ENCODE peak calls at places on chromosome 1, in four cellular contexts. X is fibroblast of lung, N is suprapubic skin, T is caudate nucleus. Y is an unnamed sample.

GRCh38 chr1:99737016-99737415 is 29.4 kb downstream of the FRRS1 start:
- DNase-seq in X (peak), N (no peak), T (peak), Y (peak)

GRCh38 chr1:3892748-3893147 is 7.3 kb downstream of the C1orf174 start:
- DNase-seq in X (peak), N (no peak), T (no peak), Y (no peak)

GRCh38 chr1:246246430-246246829 is 260.6 kb downstream of the SMYD3 start:
- DNase-seq in X (no peak), N (no peak), T (no peak), Y (no peak)

GRCh38 chr1:189431437-189431836 is 1046.2 kb downstream of the BRINP3 start:
- DNase-seq in X (peak), N (no peak), T (no peak), Y (no peak)

GRCh38 chr1:97108200-97108599 is 386.6 kb downstream of the PTBP2 start:
- DNase-seq in X (peak), N (no peak), T (no peak), Y (no peak)

GRCh38 chr1:12203216-12204007 is 26.4 kb upstream of the VPS13D start:
- DNase-seq in X (no peak), N (no peak), T (no peak), Y (no peak)

GRCh38 chr1:57839067-57839466 is 415.2 kb upstream of the DAB1 start:
- DNase-seq in X (peak), N (no peak), T (no peak), Y (no peak)

GRCh38 chr1:187167555-187167954 is 338.8 kb downstream of the PLA2G4A start:
- DNase-seq in X (no peak), N (no peak), T (no peak), Y (no peak)

GRCh38 chr1:194795917-194796593 is 1609.6 kb upstream of the B3GALT2 start:
- DNase-seq in X (no peak), N (no peak), T (no peak), Y (no peak)

GRCh38 chr1:20089328-20090077 is 19.5 kb downstream of the PLA2G5 start:
- DNase-seq in X (no peak), N (no peak), T (no peak), Y (no peak)

GRCh38 chr1:200550367-200550766 is 70.2 kb downstream of the KIF14 start:
- DNase-seq in X (peak), N (no peak), T (no peak), Y (no peak)

GRCh38 chr1:13556224-13556764 is 27.3 kb upstream of the PDPN start:
- DNase-seq in X (no peak), N (no peak), T (no peak), Y (no peak)

GRCh38 chr1:161962094-161962887 is 61.4 kb downstream of the OLFML2B start:
- DNase-seq in X (peak), N (no peak), T (no peak), Y (no peak)

GRCh38 chr1:218917646-218918045 is 256.0 kb upstream of the LYPLAL1 start:
- DNase-seq in X (no peak), N (no peak), T (no peak), Y (no peak)

GRCh38 chr1:204077979-204078696 is 5.2 kb downstream of the SOX13 start:
- DNase-seq in X (peak), N (no peak), T (peak), Y (no peak)

GRCh38 chr1:119374208-119374877 is 5.8 kb downstream of the HAO2 start:
- DNase-seq in X (peak), N (no peak), T (no peak), Y (no peak)

GRCh38 chr1:22969224-22969829 is 3.3 kb downstream of the LACTBL1 start:
- DNase-seq in X (peak), N (no peak), T (no peak), Y (no peak)

GRCh38 chr1:110190282-110190929 is 19.7 kb upstream of the KCNC4 start:
- DNase-seq in X (no peak), N (no peak), T (peak), Y (no peak)

DNA sequence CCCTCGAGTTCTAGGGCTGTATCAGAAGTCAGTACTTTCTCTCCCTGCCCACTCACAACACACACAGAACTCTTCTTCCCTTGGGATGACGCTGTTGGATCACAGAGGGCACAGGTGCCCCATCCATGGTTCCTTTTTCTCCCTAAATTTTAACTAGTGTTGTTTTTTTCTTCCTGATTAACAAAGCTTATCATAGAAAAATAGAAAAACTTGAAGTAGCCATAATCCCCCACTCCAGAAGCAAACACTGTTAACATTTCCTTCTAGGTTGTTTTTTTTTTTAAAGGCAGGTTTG is 27.5 kb downstream of the NAV1 start:
- DNase-seq in X (no peak), N (no peak), T (no peak), Y (no peak)
- H3K27ac ChIP-seq in X (no peak), N (no peak), T (peak), Y (no peak)

GRCh38 chr1:62799688-62800087 is 15.8 kb downstream of the ATG4C start:
- DNase-seq in X (no peak), N (no peak), T (no peak), Y (no peak)
- H3K27ac ChIP-seq in X (no peak), N (no peak), T (no peak), Y (no peak)

DNA sequence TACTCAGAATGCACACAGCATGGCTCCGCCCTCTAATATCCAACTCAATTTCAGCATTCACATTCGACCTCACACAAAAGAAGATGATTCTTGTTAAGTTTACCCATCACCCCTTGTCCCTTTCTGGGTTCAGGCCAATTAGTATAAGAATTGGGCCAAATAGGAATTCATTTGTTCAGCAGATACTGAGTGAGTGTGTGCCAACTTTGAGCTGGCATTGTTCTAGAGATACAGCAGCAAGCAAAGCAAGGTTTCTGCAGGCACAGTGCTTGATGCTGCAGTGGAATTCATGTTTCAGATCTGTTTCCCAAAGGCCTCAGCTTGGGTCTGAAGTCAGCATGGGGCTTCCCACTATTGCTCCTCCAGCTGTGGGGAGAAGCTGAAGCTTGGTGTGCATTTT is 6.5 kb downstream of the FNDC7 start:
- DNase-seq in X (no peak), N (no peak), T (no peak), Y (no peak)
- H3K27ac ChIP-seq in X (peak), N (no peak), T (no peak), Y (no peak)

GRCh38 chr1:53732912-53733317 is 6.0 kb downstream of the GLIS1 start:
- DNase-seq in X (peak), N (no peak), T (no peak), Y (no peak)

GRCh38 chr1:53732409-53732808 is 6.6 kb downstream of the GLIS1 start:
- DNase-seq in X (peak), N (no peak), T (no peak), Y (no peak)

GRCh38 chr1:53733447-53733931 is 5.5 kb downstream of the GLIS1 start:
- DNase-seq in X (peak), N (no peak), T (no peak), Y (no peak)

GRCh38 chr1:53731201-53731600 is 7.8 kb downstream of the GLIS1 start:
- DNase-seq in X (peak), N (no peak), T (no peak), Y (no peak)

DNA sequence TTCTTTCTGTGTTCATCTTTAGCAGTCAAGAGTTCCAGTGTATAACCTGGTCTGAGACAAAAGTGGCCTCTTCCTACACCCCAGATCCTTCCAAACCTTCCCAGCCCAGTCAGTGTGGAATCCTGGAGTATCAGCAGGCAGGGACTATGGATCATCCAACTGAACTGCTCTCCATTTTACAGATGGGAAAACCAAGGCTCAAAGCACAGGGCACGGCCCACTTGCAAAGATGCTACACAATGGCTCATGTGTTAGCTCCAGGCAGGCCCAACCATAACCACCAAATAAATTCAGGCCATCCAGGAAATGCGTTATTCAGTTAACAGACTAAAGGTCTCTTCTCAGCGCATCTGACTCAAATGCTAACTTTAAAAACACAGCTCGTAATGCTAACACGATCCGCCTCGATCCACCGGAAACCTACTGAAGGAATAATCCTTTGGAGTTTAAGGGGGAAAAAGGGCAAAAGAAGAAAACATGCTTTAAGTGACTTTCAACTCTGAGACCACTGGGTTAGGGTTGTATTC is 7.1 kb downstream of the GLIS1 start:
- DNase-seq in X (peak), N (no peak), T (no peak), Y (no peak)
- H3K27ac ChIP-seq in X (no peak), N (no peak), T (no peak), Y (no peak)

GRCh38 chr1:91724231-91724630 is 161.7 kb downstream of the TGFBR3 start:
- DNase-seq in X (no peak), N (no peak), T (no peak), Y (no peak)
- H3K27ac ChIP-seq in X (no peak), N (no peak), T (no peak), Y (no peak)

GRCh38 chr1:43621861-43622260 is 28.1 kb upstream of the KDM4A start:
- DNase-seq in X (no peak), N (no peak), T (no peak), Y (no peak)
- H3K27ac ChIP-seq in X (no peak), N (no peak), T (no peak), Y (no peak)

GRCh38 chr1:41678141-41678878 is 193.8 kb upstream of the EDN2 start:
- DNase-seq in X (peak), N (no peak), T (no peak), Y (no peak)
- H3K27ac ChIP-seq in X (no peak), N (peak), T (no peak), Y (no peak)

Y was measured in CD4-positive, CD25-positive, alpha-beta regulatory T cell.